ENCODE peak calls at places on chromosome 7, in ten cellular contexts. One of them, this sample, is unnamed.

GRCh38 chr7:117800406-117800805 is 72.8 kb downstream of the CTTNBP2 start:
- DNase-seq in uterus: no peak
- DNase-seq in esophagus muscularis mucosa: no peak
- DNase-seq in PC-9: no peak
- DNase-seq in sigmoid colon: no peak
- DNase-seq in neuronal stem cell: no peak
- DNase-seq in psoas muscle: no peak
- DNase-seq in esophagus squamous epithelium: no peak
- DNase-seq in A549: no peak
- DNase-seq in AG04450: no peak
- DNase-seq in this sample: no peak

GRCh38 chr7:105675873-105676484 is 94.7 kb upstream of the EFCAB10 start:
- DNase-seq in uterus: no peak
- DNase-seq in esophagus muscularis mucosa: no peak
- DNase-seq in PC-9: no peak
- DNase-seq in sigmoid colon: no peak
- DNase-seq in neuronal stem cell: no peak
- DNase-seq in psoas muscle: no peak
- DNase-seq in esophagus squamous epithelium: no peak
- DNase-seq in A549: no peak
- DNase-seq in AG04450: no peak
- DNase-seq in this sample: no peak

GRCh38 chr7:76262683-76263402 is 39.6 kb upstream of the HSPB1 start:
- DNase-seq in uterus: no peak
- DNase-seq in esophagus muscularis mucosa: no peak
- DNase-seq in PC-9: peak
- DNase-seq in sigmoid colon: no peak
- DNase-seq in neuronal stem cell: peak
- DNase-seq in psoas muscle: no peak
- DNase-seq in esophagus squamous epithelium: no peak
- DNase-seq in A549: peak
- DNase-seq in AG04450: peak
- DNase-seq in this sample: peak

GRCh38 chr7:19519443-19519977 is 189.3 kb downstream of the POLR1F start:
- DNase-seq in uterus: no peak
- DNase-seq in esophagus muscularis mucosa: no peak
- DNase-seq in PC-9: no peak
- DNase-seq in sigmoid colon: no peak
- DNase-seq in neuronal stem cell: no peak
- DNase-seq in psoas muscle: no peak
- DNase-seq in esophagus squamous epithelium: no peak
- DNase-seq in A549: no peak
- DNase-seq in AG04450: no peak
- DNase-seq in this sample: peak

GRCh38 chr7:91181949-91182348 is 82.3 kb upstream of the FZD1 start:
- DNase-seq in uterus: no peak
- DNase-seq in esophagus muscularis mucosa: no peak
- DNase-seq in PC-9: no peak
- DNase-seq in sigmoid colon: no peak
- DNase-seq in neuronal stem cell: no peak
- DNase-seq in psoas muscle: no peak
- DNase-seq in esophagus squamous epithelium: no peak
- DNase-seq in A549: no peak
- DNase-seq in AG04450: no peak
- DNase-seq in this sample: no peak

GRCh38 chr7:64515330-64515729 is 47.5 kb downstream of the ZNF680 start:
- DNase-seq in uterus: no peak
- DNase-seq in esophagus muscularis mucosa: no peak
- DNase-seq in PC-9: no peak
- DNase-seq in sigmoid colon: no peak
- DNase-seq in neuronal stem cell: no peak
- DNase-seq in psoas muscle: no peak
- DNase-seq in esophagus squamous epithelium: no peak
- DNase-seq in A549: no peak
- DNase-seq in AG04450: no peak
- DNase-seq in this sample: no peak

GRCh38 chr7:84908196-84908793 is 278.6 kb downstream of the SEMA3D start:
- DNase-seq in uterus: no peak
- DNase-seq in esophagus muscularis mucosa: no peak
- DNase-seq in PC-9: no peak
- DNase-seq in sigmoid colon: no peak
- DNase-seq in neuronal stem cell: no peak
- DNase-seq in psoas muscle: no peak
- DNase-seq in esophagus squamous epithelium: no peak
- DNase-seq in A549: no peak
- DNase-seq in AG04450: no peak
- DNase-seq in this sample: no peak

GRCh38 chr7:28840515-28841125 is 117.5 kb downstream of the TRIL start:
- DNase-seq in uterus: no peak
- DNase-seq in esophagus muscularis mucosa: no peak
- DNase-seq in PC-9: no peak
- DNase-seq in sigmoid colon: no peak
- DNase-seq in neuronal stem cell: no peak
- DNase-seq in psoas muscle: no peak
- DNase-seq in esophagus squamous epithelium: no peak
- DNase-seq in A549: no peak
- DNase-seq in AG04450: no peak
- DNase-seq in this sample: no peak

GRCh38 chr7:7554647-7555575 is 11.8 kb upstream of the MIOS start:
- DNase-seq in uterus: no peak
- DNase-seq in esophagus muscularis mucosa: no peak
- DNase-seq in PC-9: no peak
- DNase-seq in sigmoid colon: no peak
- DNase-seq in neuronal stem cell: no peak
- DNase-seq in psoas muscle: peak
- DNase-seq in esophagus squamous epithelium: no peak
- DNase-seq in A549: no peak
- DNase-seq in AG04450: no peak
- DNase-seq in this sample: no peak

GRCh38 chr7:34756025-34756437 is 98.0 kb downstream of the NPSR1 start:
- DNase-seq in uterus: no peak
- DNase-seq in esophagus muscularis mucosa: no peak
- DNase-seq in PC-9: no peak
- DNase-seq in sigmoid colon: no peak
- DNase-seq in neuronal stem cell: no peak
- DNase-seq in psoas muscle: no peak
- DNase-seq in esophagus squamous epithelium: no peak
- DNase-seq in A549: no peak
- DNase-seq in AG04450: no peak
- DNase-seq in this sample: no peak

GRCh38 chr7:134893920-134894319 is 92.4 kb upstream of the AGBL3 start:
- DNase-seq in uterus: no peak
- DNase-seq in esophagus muscularis mucosa: no peak
- DNase-seq in PC-9: no peak
- DNase-seq in sigmoid colon: no peak
- DNase-seq in neuronal stem cell: no peak
- DNase-seq in psoas muscle: no peak
- DNase-seq in esophagus squamous epithelium: no peak
- DNase-seq in A549: no peak
- DNase-seq in AG04450: no peak
- DNase-seq in this sample: no peak
- H3K27ac ChIP-seq in uterus: peak
- H3K27ac ChIP-seq in esophagus muscularis mucosa: peak
- H3K27ac ChIP-seq in PC-9: no peak
- H3K27ac ChIP-seq in sigmoid colon: peak
- H3K27ac ChIP-seq in neuronal stem cell: no peak
- H3K27ac ChIP-seq in psoas muscle: no peak
- H3K27ac ChIP-seq in esophagus squamous epithelium: peak
- H3K27ac ChIP-seq in A549: no peak
- H3K27ac ChIP-seq in AG04450: no peak
- H3K27ac ChIP-seq in this sample: no peak

GRCh38 chr7:111919690-111920179 is 286.5 kb downstream of the DOCK4 start:
- DNase-seq in uterus: no peak
- DNase-seq in esophagus muscularis mucosa: no peak
- DNase-seq in PC-9: no peak
- DNase-seq in sigmoid colon: no peak
- DNase-seq in neuronal stem cell: no peak
- DNase-seq in psoas muscle: no peak
- DNase-seq in esophagus squamous epithelium: no peak
- DNase-seq in A549: no peak
- DNase-seq in AG04450: no peak
- DNase-seq in this sample: no peak

GRCh38 chr7:111919164-111919563 is 287.0 kb downstream of the DOCK4 start:
- DNase-seq in uterus: no peak
- DNase-seq in esophagus muscularis mucosa: no peak
- DNase-seq in PC-9: no peak
- DNase-seq in sigmoid colon: no peak
- DNase-seq in neuronal stem cell: no peak
- DNase-seq in psoas muscle: no peak
- DNase-seq in esophagus squamous epithelium: no peak
- DNase-seq in A549: no peak
- DNase-seq in AG04450: no peak
- DNase-seq in this sample: no peak

GRCh38 chr7:111918461-111918860 is 287.7 kb downstream of the DOCK4 start:
- DNase-seq in uterus: no peak
- DNase-seq in esophagus muscularis mucosa: no peak
- DNase-seq in PC-9: no peak
- DNase-seq in sigmoid colon: no peak
- DNase-seq in neuronal stem cell: no peak
- DNase-seq in psoas muscle: no peak
- DNase-seq in esophagus squamous epithelium: no peak
- DNase-seq in A549: no peak
- DNase-seq in AG04450: no peak
- DNase-seq in this sample: no peak

DNA sequence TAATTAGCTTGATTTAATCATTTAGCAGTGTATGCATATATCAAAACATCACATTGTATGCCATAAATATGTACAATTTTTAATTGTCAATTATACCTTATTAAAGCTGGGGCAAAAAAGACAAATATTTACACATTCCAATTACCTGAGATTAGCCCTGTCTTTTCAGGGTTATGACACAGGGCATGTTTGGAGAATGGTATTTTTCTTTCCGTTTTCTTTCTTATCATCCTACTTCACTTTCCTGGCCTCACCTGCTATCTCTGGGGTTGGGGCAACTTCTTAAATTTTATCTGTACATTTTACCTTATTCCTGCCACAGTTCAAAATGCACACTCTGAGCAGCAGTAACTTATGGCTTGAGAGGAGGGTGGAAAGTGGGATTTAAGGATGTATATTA is 285.9 kb downstream of the DOCK4 start:
- DNase-seq in uterus: no peak
- DNase-seq in esophagus muscularis mucosa: no peak
- DNase-seq in PC-9: no peak
- DNase-seq in sigmoid colon: no peak
- DNase-seq in neuronal stem cell: no peak
- DNase-seq in psoas muscle: no peak
- DNase-seq in esophagus squamous epithelium: no peak
- DNase-seq in A549: no peak
- DNase-seq in AG04450: no peak
- DNase-seq in this sample: no peak
- H3K27ac ChIP-seq in uterus: no peak
- H3K27ac ChIP-seq in esophagus muscularis mucosa: no peak
- H3K27ac ChIP-seq in PC-9: no peak
- H3K27ac ChIP-seq in sigmoid colon: no peak
- H3K27ac ChIP-seq in neuronal stem cell: no peak
- H3K27ac ChIP-seq in psoas muscle: no peak
- H3K27ac ChIP-seq in esophagus squamous epithelium: no peak
- H3K27ac ChIP-seq in A549: no peak
- H3K27ac ChIP-seq in AG04450: no peak
- H3K27ac ChIP-seq in this sample: no peak

DNA sequence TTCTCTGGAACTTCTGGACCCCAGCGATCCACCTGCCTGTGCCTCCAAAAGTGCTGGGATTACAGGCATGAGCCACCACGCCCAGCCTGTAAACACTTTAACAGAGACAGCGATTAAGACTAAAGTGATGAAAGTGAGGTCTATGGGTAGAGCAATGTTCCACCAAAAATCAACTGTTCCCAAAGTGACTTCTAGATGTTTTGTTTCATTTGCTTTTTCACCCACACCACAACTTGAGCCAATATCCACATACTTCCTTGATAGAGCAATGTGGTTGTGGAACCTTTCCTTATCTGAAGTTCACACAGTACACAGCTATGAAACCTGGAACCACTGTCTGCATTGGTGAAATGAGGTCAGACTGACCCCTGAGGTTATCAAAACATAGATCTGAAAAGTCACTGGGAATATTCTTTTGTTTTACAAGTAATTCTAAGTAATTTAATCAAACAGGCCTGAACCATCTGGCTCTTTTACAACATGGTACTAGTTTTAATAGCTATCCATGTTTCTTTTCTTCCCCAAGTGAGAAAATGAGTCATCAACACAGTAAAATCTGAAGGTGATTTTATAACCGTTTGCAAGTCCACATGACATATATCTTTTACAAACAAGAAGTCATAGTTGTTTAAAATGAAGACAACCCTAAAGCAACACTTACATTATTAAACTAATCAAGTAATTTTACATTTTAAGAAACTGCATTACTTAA is 80.2 kb downstream of the LRRC17 start:
- DNase-seq in uterus: no peak
- DNase-seq in esophagus muscularis mucosa: no peak
- DNase-seq in PC-9: peak
- DNase-seq in sigmoid colon: no peak
- DNase-seq in neuronal stem cell: no peak
- DNase-seq in psoas muscle: no peak
- DNase-seq in esophagus squamous epithelium: no peak
- DNase-seq in A549: peak
- DNase-seq in AG04450: peak
- DNase-seq in this sample: no peak
- H3K27ac ChIP-seq in uterus: peak
- H3K27ac ChIP-seq in esophagus muscularis mucosa: peak
- H3K27ac ChIP-seq in PC-9: peak
- H3K27ac ChIP-seq in sigmoid colon: peak
- H3K27ac ChIP-seq in neuronal stem cell: no peak
- H3K27ac ChIP-seq in psoas muscle: no peak
- H3K27ac ChIP-seq in esophagus squamous epithelium: peak
- H3K27ac ChIP-seq in A549: peak
- H3K27ac ChIP-seq in AG04450: peak
- H3K27ac ChIP-seq in this sample: no peak

GRCh38 chr7:81162771-81163525 is 244.1 kb upstream of the SEMA3C start:
- DNase-seq in uterus: no peak
- DNase-seq in esophagus muscularis mucosa: no peak
- DNase-seq in PC-9: no peak
- DNase-seq in sigmoid colon: no peak
- DNase-seq in neuronal stem cell: no peak
- DNase-seq in psoas muscle: no peak
- DNase-seq in esophagus squamous epithelium: no peak
- DNase-seq in A549: peak
- DNase-seq in AG04450: no peak
- DNase-seq in this sample: no peak
- H3K27ac ChIP-seq in uterus: no peak
- H3K27ac ChIP-seq in esophagus muscularis mucosa: no peak
- H3K27ac ChIP-seq in PC-9: no peak
- H3K27ac ChIP-seq in sigmoid colon: no peak
- H3K27ac ChIP-seq in neuronal stem cell: no peak
- H3K27ac ChIP-seq in psoas muscle: no peak
- H3K27ac ChIP-seq in esophagus squamous epithelium: no peak
- H3K27ac ChIP-seq in A549: peak
- H3K27ac ChIP-seq in AG04450: no peak
- H3K27ac ChIP-seq in this sample: no peak

DNA sequence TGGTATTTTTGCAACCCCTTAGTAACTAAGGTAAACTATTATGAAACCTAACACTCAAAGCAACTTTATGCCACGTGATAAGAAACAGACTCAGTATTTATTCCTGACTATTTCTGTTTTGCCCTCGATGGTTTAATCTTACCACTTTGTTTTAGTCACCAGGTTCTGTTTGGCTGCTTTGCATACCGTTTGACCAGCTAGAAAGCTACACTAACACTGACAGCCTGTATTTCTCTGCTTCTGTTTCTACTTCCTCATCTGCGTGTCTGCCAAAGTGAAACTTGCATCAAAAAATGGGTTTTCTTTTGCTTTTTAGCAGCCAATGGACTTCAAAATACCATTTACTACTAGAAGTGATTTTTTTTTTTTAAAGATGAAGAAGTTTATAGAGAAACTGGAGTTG is 802.5 kb downstream of the GRM8 start:
- DNase-seq in uterus: no peak
- DNase-seq in esophagus muscularis mucosa: no peak
- DNase-seq in PC-9: no peak
- DNase-seq in sigmoid colon: no peak
- DNase-seq in neuronal stem cell: no peak
- DNase-seq in psoas muscle: no peak
- DNase-seq in esophagus squamous epithelium: no peak
- DNase-seq in A549: no peak
- DNase-seq in AG04450: no peak
- DNase-seq in this sample: no peak
- H3K27ac ChIP-seq in uterus: no peak
- H3K27ac ChIP-seq in esophagus muscularis mucosa: no peak
- H3K27ac ChIP-seq in PC-9: no peak
- H3K27ac ChIP-seq in sigmoid colon: no peak
- H3K27ac ChIP-seq in neuronal stem cell: no peak
- H3K27ac ChIP-seq in psoas muscle: no peak
- H3K27ac ChIP-seq in esophagus squamous epithelium: no peak
- H3K27ac ChIP-seq in A549: no peak
- H3K27ac ChIP-seq in AG04450: no peak
- H3K27ac ChIP-seq in this sample: no peak